ENCODE peak calls at places on chromosome 12, in ten cellular contexts. H is AG10803, C is pancreas, G is cardiac fibroblast, L is skeletal muscle cell, M is left ventricle myocardium inferior, E is SK-N-MC, P is fibroblast of the aortic adventitia, S is astrocyte, W is GM23338. K is an unnamed sample.

GRCh38 chr12:8081228-8081920 is 700 bp upstream of the NECAP1 start:
- DNase-seq in H (no peak), C (peak; percentile 19), G (no peak), L (no peak), M (no peak), E (no peak), P (peak; percentile 10), S (no peak), W (no peak), K (peak; percentile 16)

GRCh38 chr12:202081-202731 is 11.8 kb downstream of the SLC6A12 start:
- DNase-seq in H (no peak), C (no peak), G (no peak), L (no peak), M (no peak), E (no peak), P (no peak), S (no peak), W (peak; percentile 82), K (no peak)

GRCh38 chr12:16796168-16796567 is 190.2 kb upstream of the LMO3 start:
- DNase-seq in H (no peak), C (no peak), G (no peak), L (no peak), M (no peak), E (no peak), P (no peak), S (no peak), W (peak; percentile 9), K (no peak)

GRCh38 chr12:68919581-68920239 is 13.3 kb downstream of the CPM start:
- DNase-seq in H (no peak), C (no peak), G (no peak), L (no peak), M (no peak), E (no peak), P (peak; percentile 33), S (no peak), W (no peak), K (no peak)

GRCh38 chr12:10722905-10723866 is at the start of gene YBX3:
- DNase-seq in H (peak; percentile 81), C (peak; percentile 90), G (peak; percentile 86), L (peak; percentile 56), M (peak; percentile 90), E (no peak), P (peak; percentile 82), S (peak; percentile 67), W (peak; percentile 86), K (peak; percentile 91)

GRCh38 chr12:132327351-132328171 is 1.8 kb downstream of the GALNT9 start:
- DNase-seq in H (peak; percentile 87), C (no peak), G (peak; percentile 92), L (peak; percentile 53), M (no peak), E (no peak), P (peak; percentile 87), S (peak; percentile 87), W (no peak), K (peak; percentile 37)

GRCh38 chr12:74129702-74130101 is 407.9 kb upstream of the ATXN7L3B start:
- DNase-seq in H (no peak), C (no peak), G (no peak), L (peak; percentile 17), M (no peak), E (no peak), P (no peak), S (peak; percentile 2), W (no peak), K (no peak)

GRCh38 chr12:103832048-103832798 is 8.8 kb downstream of the NT5DC3 start:
- DNase-seq in H (no peak), C (no peak), G (no peak), L (no peak), M (no peak), E (no peak), P (no peak), S (no peak), W (no peak), K (no peak)

GRCh38 chr12:116876151-116876869 is 4.9 kb downstream of the HRK start:
- DNase-seq in H (no peak), C (no peak), G (no peak), L (no peak), M (no peak), E (no peak), P (no peak), S (no peak), W (peak; percentile 71), K (no peak)

GRCh38 chr12:121580959-121581680 is at the start of gene KDM2B:
- DNase-seq in H (peak; percentile 40), C (peak; percentile 16), G (peak; percentile 68), L (no peak), M (peak; percentile 21), E (no peak), P (peak; percentile 64), S (peak; percentile 50), W (peak; percentile 73), K (peak; percentile 50)

GRCh38 chr12:84842406-84843013 is 70.1 kb downstream of the SLC6A15 start:
- DNase-seq in H (peak; percentile 62), C (no peak), G (peak; percentile 63), L (no peak), M (no peak), E (peak; percentile 48), P (peak; percentile 66), S (peak; percentile 19), W (peak; percentile 66), K (peak; percentile 53)

GRCh38 chr12:28340261-28340660 is 150.0 kb downstream of the CCDC91 start:
- DNase-seq in H (no peak), C (no peak), G (peak; percentile 41), L (no peak), M (no peak), E (no peak), P (peak; percentile 49), S (peak; percentile 29), W (no peak), K (no peak)

GRCh38 chr12:57904426-57904825 is 36.9 kb upstream of the ATP23 start:
- DNase-seq in H (no peak), C (no peak), G (no peak), L (no peak), M (no peak), E (no peak), P (no peak), S (no peak), W (no peak), K (no peak)

GRCh38 chr12:104746689-104747088 is 211.4 kb downstream of the SLC41A2 start:
- DNase-seq in H (no peak), C (no peak), G (no peak), L (no peak), M (no peak), E (no peak), P (no peak), S (no peak), W (no peak), K (no peak)

GRCh38 chr12:67621926-67622325 is 26.6 kb upstream of the DYRK2 start:
- DNase-seq in H (no peak), C (no peak), G (no peak), L (no peak), M (no peak), E (no peak), P (no peak), S (no peak), W (no peak), K (no peak)

GRCh38 chr12:122983789-122984515 is 3.5 kb downstream of the ARL6IP4 start:
- DNase-seq in H (no peak), C (no peak), G (peak; percentile 28), L (no peak), M (no peak), E (no peak), P (peak; percentile 40), S (no peak), W (no peak), K (no peak)
- H3K4me3 ChIP-seq in H (no peak overlapping the region), C (no peak overlapping the region), G (no peak overlapping the region), L (no peak overlapping the region), M (peak overlapping the region; percentile 17), E (no peak overlapping the region), P (no peak overlapping the region), S (no peak overlapping the region), W (no peak overlapping the region), K (no peak overlapping the region)

GRCh38 chr12:48816148-48816854 is 2.0 kb upstream of the CACNB3 start:
- DNase-seq in H (no peak), C (no peak), G (no peak), L (no peak), M (no peak), E (no peak), P (no peak), S (no peak), W (no peak), K (peak; percentile 37)
- H3K4me3 ChIP-seq in H (peak overlapping the region; percentile 91), C (peak overlapping the region; percentile 63), G (peak overlapping the region; percentile 88), L (peak overlapping the region; percentile 90), M (peak overlapping the region; percentile 95), E (peak overlapping the region; percentile 86), P (peak overlapping the region; percentile 92), S (peak overlapping the region; percentile 83), W (peak overlapping the region; percentile 97), K (peak overlapping the region; percentile 60)

GRCh38 chr12:53726342-53726741 is 910 bp downstream of the CALCOCO1 start:
- DNase-seq in H (no peak), C (no peak), G (peak; percentile 14), L (no peak), M (no peak), E (no peak), P (no peak), S (no peak), W (no peak), K (no peak)

GRCh38 chr12:53727310-53728041 is at the start of gene CALCOCO1:
- DNase-seq in H (peak; percentile 96), C (peak; percentile 97), G (peak; percentile 98), L (peak; percentile 93), M (peak; percentile 98), E (peak; percentile 93), P (peak; percentile 97), S (peak; percentile 97), W (peak; percentile 99), K (peak; percentile 98)

GRCh38 chr12:53728206-53728605 is 954 bp upstream of the CALCOCO1 start:
- DNase-seq in H (no peak), C (no peak), G (no peak), L (no peak), M (no peak), E (no peak), P (no peak), S (no peak), W (peak; percentile 19), K (no peak)

GRCh38 chr12:53726946-53727309 is 324 bp downstream of the CALCOCO1 start:
- DNase-seq in H (peak; percentile 34), C (no peak), G (peak; percentile 35), L (no peak), M (no peak), E (no peak), P (peak; percentile 34), S (no peak), W (peak; percentile 55), K (no peak)

GRCh38 chr12:53725824-53726223 is 1.4 kb downstream of the CALCOCO1 start:
- DNase-seq in H (peak; percentile 47), C (no peak), G (peak; percentile 25), L (no peak), M (no peak), E (no peak), P (peak; percentile 48), S (peak; percentile 25), W (no peak), K (no peak)
- H3K4me3 ChIP-seq in H (peak overlapping the region; percentile 97), C (peak overlapping the region; percentile 83), G (peak overlapping the region; percentile 79), L (peak overlapping the region; percentile 92), M (peak overlapping the region; percentile 84), E (peak overlapping the region; percentile 84), P (peak overlapping the region; percentile 97), S (peak overlapping the region; percentile 93), W (no peak overlapping the region), K (no peak overlapping the region)

DNA sequence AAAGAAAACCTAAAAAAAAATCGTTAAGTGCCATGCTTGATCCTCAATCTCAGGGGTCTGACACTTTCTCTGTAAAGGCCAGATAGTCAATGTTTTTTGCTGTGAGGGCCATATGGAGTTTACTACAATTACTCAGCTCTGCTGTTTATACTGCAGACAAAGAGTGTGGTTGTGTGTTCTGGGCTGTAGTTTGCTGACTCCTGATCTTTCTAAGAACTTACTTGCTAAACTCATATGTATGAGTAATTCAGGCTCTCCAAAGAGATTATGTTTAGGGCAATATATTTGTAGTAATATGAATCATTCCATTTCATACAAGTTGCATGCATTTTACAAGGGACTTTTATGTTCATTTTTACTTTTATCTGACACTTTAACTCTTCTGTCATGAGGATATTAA is 188.2 kb downstream of the TMTC2 start:
- DNase-seq in H (no peak), C (no peak), G (peak; percentile 25), L (peak; percentile 1), M (no peak), E (no peak), P (peak; percentile 51), S (peak; percentile 61), W (no peak), K (peak; percentile 36)
- H3K4me3 ChIP-seq in H (no peak overlapping the region), C (no peak overlapping the region), G (no peak overlapping the region), L (no peak overlapping the region), M (no peak overlapping the region), E (no peak overlapping the region), P (no peak overlapping the region), S (no peak overlapping the region), W (no peak overlapping the region), K (no peak overlapping the region)

K was measured in hepatocyte.